ENCODE peak calls at places on chromosomes 12 and 14, in seven cellular contexts. S is transverse colon, R is HL-60, L is SK-N-SH, F is spleen, C is H1, N is GM12892. V is an unnamed sample.

GRCh38 chr12:123801573-123802178 is 39.6 kb downstream of the DNAH10 start:
- DNase-seq in S (no peak), R (no peak), L (no peak), F (no peak), C (no peak), N (no peak), V (no peak)

GRCh38 chr12:102883204-102883799 is 33.7 kb downstream of the PAH start:
- DNase-seq in S (peak; percentile 35), R (no peak), L (peak; percentile 70), F (no peak), C (peak; percentile 82), N (peak; percentile 26), V (peak; percentile 87)

GRCh38 chr14:89185919-89186849 is 230.8 kb downstream of the FOXN3 start:
- DNase-seq in S (no peak), R (no peak), L (no peak), F (no peak), C (no peak), N (no peak), V (no peak)

GRCh38 chr14:85528080-85528881 is 1.7 kb upstream of the FLRT2 start:
- DNase-seq in S (no peak), R (no peak), L (no peak), F (no peak), C (no peak), N (no peak), V (no peak)

GRCh38 chr14:77641534-77642341 is 25.3 kb upstream of the SPTLC2 start:
- DNase-seq in S (peak; percentile 76), R (peak; percentile 28), L (no peak), F (peak; percentile 92), C (no peak), N (peak; percentile 61), V (peak; percentile 92)

GRCh38 chr12:124500232-124501079 is 67.0 kb downstream of the NCOR2 start:
- DNase-seq in S (no peak), R (no peak), L (no peak), F (peak; percentile 68), C (peak; percentile 75), N (no peak), V (peak; percentile 79)

GRCh38 chr12:37672655-37673260 is 643.8 kb upstream of the ALG10B start:
- DNase-seq in S (no peak), R (no peak), L (no peak), F (no peak), C (no peak), N (no peak), V (no peak)

GRCh38 chr12:6563448-6564050 is 4.5 kb downstream of the NOP2 start:
- DNase-seq in S (peak; percentile 72), R (no peak), L (peak; percentile 73), F (peak; percentile 83), C (peak; percentile 89), N (no peak), V (no peak)

GRCh38 chr14:88245321-88245720 is 77.7 kb downstream of the KCNK10 start:
- DNase-seq in S (no peak), R (no peak), L (peak; percentile 17), F (no peak), C (no peak), N (no peak), V (no peak)

GRCh38 chr14:69129264-69129880 is 23.5 kb downstream of the DCAF5 start:
- DNase-seq in S (peak; percentile 70), R (no peak), L (peak; percentile 55), F (peak; percentile 82), C (peak; percentile 73), N (no peak), V (peak; percentile 85)

GRCh38 chr12:22083167-22083566 is 37.1 kb downstream of the CMAS start:
- DNase-seq in S (no peak), R (no peak), L (no peak), F (no peak), C (no peak), N (no peak), V (no peak)

GRCh38 chr14:31090872-31091764 is 64.9 kb upstream of the STRN3 start:
- DNase-seq in S (peak; percentile 20), R (peak; percentile 23), L (no peak), F (no peak), C (no peak), N (no peak), V (no peak)

GRCh38 chr14:38171197-38171596 is 36.5 kb upstream of the SSTR1 start:
- DNase-seq in S (no peak), R (no peak), L (no peak), F (no peak), C (no peak), N (no peak), V (peak; percentile 46)

GRCh38 chr14:89013098-89013504 is 188.7 kb downstream of the TTC8 start:
- DNase-seq in S (peak; percentile 79), R (no peak), L (no peak), F (no peak), C (peak; percentile 69), N (no peak), V (no peak)

GRCh38 chr14:50425816-50426215 is 29.1 kb upstream of the CDKL1 start:
- DNase-seq in S (no peak), R (peak; percentile 14), L (no peak), F (no peak), C (no peak), N (no peak), V (no peak)

DNA sequence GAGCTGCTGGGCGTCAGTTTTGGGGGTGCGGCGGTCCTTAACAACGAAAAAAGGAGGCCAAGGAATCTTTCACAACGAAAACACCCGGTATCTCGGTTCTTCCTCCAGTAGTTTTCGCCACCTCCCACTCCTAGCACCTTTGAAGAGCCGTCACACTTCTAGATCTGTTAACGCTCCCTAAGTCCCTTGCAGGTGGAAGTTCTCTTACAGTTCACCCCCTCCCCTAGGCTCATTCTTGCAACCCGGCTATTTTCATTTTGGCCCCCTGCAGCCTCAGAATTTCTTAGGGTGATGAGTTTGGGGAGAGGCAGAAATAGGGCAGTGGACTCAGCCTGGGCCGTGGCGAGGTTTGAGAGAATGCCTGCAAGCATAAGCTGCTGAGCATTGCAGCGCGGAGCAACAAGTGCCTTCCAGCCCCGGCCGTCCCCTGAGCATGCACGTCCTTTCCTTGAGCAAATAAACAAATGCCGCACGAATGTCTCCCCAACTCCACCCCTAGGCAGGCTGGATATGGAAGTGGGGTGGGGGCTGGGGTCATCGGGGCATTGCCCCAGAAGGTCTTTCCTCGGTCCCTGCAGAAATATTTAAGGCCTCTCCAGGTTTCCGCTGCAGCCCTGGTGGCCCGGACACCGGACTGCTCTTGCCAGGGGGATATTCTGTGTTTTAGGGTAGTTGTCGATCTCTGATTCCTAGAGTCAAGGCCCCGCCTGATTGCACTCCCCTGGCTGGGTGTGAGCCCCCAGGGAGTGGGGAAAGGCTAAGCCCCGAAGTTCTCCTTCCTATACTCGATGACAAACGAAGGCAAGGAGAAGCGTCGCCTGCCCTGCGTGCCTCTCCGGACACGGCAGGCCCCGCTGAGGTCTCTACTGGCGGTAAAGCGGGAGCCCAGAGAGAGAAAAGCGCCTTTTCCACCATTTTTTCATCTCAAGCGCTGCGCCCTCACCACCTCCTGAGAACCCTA is 1.6 kb downstream of the RFX4 start:
- DNase-seq in S (no peak), R (no peak), L (peak; percentile 48), F (no peak), C (peak; percentile 67), N (no peak), V (no peak)
- TF ChIP-seq POLR2AphosphoS5 in S (no peak), R (no peak), L (no peak), F (no peak), C (no peak), N (no peak), V (no peak)

DNA sequence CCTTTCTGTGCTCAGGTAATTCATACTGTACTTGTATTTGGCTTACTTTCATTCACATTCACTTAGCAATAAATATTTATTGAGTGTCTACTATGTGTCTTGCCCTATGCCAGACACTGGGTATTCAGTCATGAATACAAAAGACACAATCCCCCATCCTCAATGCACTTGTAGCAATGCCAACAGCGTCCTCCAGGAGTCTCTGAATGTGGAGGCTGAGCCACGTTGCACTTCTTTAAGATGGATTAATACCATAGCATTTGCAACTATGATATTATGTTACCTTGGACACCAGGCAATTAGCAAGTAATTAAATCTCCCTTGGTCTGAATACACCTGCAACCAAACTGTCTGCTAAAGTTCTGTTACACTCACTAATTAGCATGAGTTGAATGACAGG is 58.8 kb downstream of the OTX2 start:
- DNase-seq in S (no peak), R (no peak), L (no peak), F (no peak), C (no peak), N (no peak), V (no peak)
- TF ChIP-seq POLR2AphosphoS5 in S (no peak), R (no peak), L (no peak), F (no peak), C (no peak), N (no peak), V (no peak)

GRCh38 chr12:121916719-121917118 is 1.7 kb upstream of the CFAP251 start:
- DNase-seq in S (no peak), R (no peak), L (peak; percentile 34), F (no peak), C (no peak), N (no peak), V (no peak)
- TF ChIP-seq POLR2AphosphoS5 in S (no peak), R (no peak), L (no peak), F (peak; percentile 52), C (no peak), N (no peak), V (no peak)

GRCh38 chr14:22821193-22822016 is 6.2 kb upstream of the SLC7A7 start:
- DNase-seq in S (no peak), R (no peak), L (no peak), F (peak; percentile 68), C (peak; percentile 54), N (no peak), V (no peak)

GRCh38 chr14:22824711-22825359 is 4.9 kb upstream of the MRPL52 start:
- DNase-seq in S (no peak), R (no peak), L (no peak), F (peak; percentile 72), C (no peak), N (no peak), V (no peak)

GRCh38 chr14:22822017-22822618 is 6.9 kb upstream of the SLC7A7 start:
- DNase-seq in S (no peak), R (no peak), L (no peak), F (peak; percentile 82), C (peak; percentile 79), N (no peak), V (peak; percentile 59)

GRCh38 chr14:22820731-22821130 is 5.5 kb upstream of the SLC7A7 start:
- DNase-seq in S (no peak), R (no peak), L (no peak), F (no peak), C (no peak), N (no peak), V (no peak)

DNA sequence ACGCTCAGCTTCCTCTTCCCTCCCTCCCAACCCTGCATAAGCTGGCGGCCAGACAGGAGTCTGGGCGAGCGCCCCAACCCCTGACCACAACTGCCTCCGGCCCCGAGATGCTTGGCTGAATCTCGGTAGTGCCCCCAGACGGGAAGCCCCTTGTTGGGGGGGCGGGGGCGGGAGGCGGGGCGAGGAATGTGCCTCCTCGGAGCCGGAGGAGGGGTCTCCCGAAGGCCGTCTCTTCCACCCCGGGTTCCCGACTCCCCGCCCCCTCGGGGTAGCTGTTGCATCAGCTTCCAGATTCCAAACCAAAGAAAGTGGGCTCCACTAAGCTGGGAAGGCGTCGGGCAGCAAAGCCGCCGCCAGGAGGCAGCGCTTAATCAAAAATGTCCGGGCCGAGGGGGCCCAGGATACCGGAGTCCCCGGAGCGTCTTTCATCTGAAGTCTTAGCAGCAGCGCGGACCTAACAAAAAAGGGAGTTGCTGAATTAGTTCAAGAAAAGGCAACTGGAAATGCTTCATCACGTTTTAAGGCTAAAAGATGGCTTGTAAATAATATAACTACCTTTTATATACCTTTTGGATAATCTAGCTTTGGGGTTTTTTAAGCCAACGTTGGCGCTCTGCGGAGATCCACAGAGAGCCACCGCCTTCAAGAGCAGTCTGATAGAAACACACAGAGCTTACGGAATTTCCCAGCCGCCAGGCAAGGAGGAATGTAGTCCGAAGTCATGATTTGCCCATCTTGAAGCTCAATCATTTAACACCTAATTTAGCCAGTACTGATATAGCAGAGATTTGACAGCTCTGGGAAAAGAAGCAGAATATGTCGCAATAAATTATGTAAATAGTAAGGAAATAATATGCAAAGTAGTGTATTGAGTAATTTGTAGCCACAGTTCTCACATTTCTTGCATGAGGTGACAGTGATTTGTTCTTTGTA is 6.8 kb upstream of the MRPL52 start:
- DNase-seq in S (peak; percentile 81), R (peak; percentile 53), L (peak; percentile 91), F (peak; percentile 93), C (peak; percentile 92), N (peak; percentile 70), V (peak; percentile 75)
- TF ChIP-seq POLR2AphosphoS5 in S (no peak), R (no peak), L (no peak), F (peak; percentile 52), C (no peak), N (no peak), V (peak; percentile 64)

V was measured in upper lobe of left lung.